ENCODE peak calls at places on chromosomes 12 and 14, in eight cellular contexts. K is HCT116, U is Panc1, B is A549, G is SK-N-SH, H is GM23338, V is GM12878, D is K562. C is an unnamed sample.

GRCh38 chr12:105820407-105821140 is 318.2 kb downstream of the NUAK1 start:
- DNase-seq in V (no peak), G (no peak), H (peak), B (no peak), U (no peak), D (no peak), K (no peak), C (no peak)

GRCh38 chr12:65699251-65699650 is 125.0 kb upstream of the HMGA2 start:
- DNase-seq in K (no peak), U (no peak), V (no peak), H (no peak), D (no peak), G (no peak), B (peak), C (no peak)

GRCh38 chr12:109966531-109966930 is 29.6 kb downstream of the GIT2 start:
- DNase-seq in U (no peak), D (no peak), H (no peak), B (no peak), V (no peak), K (no peak), G (no peak), C (no peak)

GRCh38 chr14:101068293-101068957 is 164.9 kb upstream of the RTL1 start:
- DNase-seq in V (no peak), D (no peak), H (no peak), B (no peak), U (no peak), G (no peak), K (no peak), C (no peak)

GRCh38 chr14:65168840-65169239 is 66.5 kb upstream of the MAX start:
- DNase-seq in V (no peak), H (peak), K (peak), U (no peak), B (no peak), G (no peak), D (no peak), C (no peak)

GRCh38 chr12:3071107-3071506 is 6.1 kb upstream of the TSPAN9 start:
- DNase-seq in B (no peak), H (no peak), K (no peak), V (no peak), U (no peak), G (no peak), D (no peak), C (no peak)

GRCh38 chr12:111602348-111602747 is 3.2 kb upstream of the ATXN2 start:
- DNase-seq in B (no peak), U (no peak), V (no peak), H (no peak), D (no peak), K (no peak), G (no peak), C (no peak)

GRCh38 chr12:116138380-116138779 is 139.1 kb downstream of the MED13L start:
- DNase-seq in D (no peak), U (no peak), B (no peak), K (no peak), H (peak), G (no peak), V (no peak), C (no peak)

GRCh38 chr12:55019784-55020183 is at the start of gene NEUROD4:
- DNase-seq in V (no peak), G (no peak), H (peak), U (no peak), K (peak), B (peak), D (peak), C (no peak)

GRCh38 chr14:70073924-70074566 is 114.7 kb downstream of the SLC8A3 start:
- DNase-seq in U (peak), D (peak), G (peak), B (peak), H (peak), K (peak), V (no peak), C (peak)

GRCh38 chr14:65167072-65167645 is 64.8 kb upstream of the MAX start:
- DNase-seq in B (peak), D (peak), K (no peak), G (no peak), H (peak), V (no peak), U (no peak), C (no peak)

GRCh38 chr12:65232490-65233077 is 45.9 kb upstream of the MSRB3 start:
- DNase-seq in K (no peak), D (peak), H (peak), G (peak), U (no peak), B (peak), V (no peak), C (no peak)

GRCh38 chr14:67641902-67642749 is 22.4 kb downstream of the ARG2 start:
- DNase-seq in V (no peak), D (peak), B (no peak), H (no peak), K (no peak), G (no peak), U (no peak), C (no peak)

GRCh38 chr14:51396222-51396815 is 156.3 kb downstream of the TMX1 start:
- DNase-seq in D (no peak), U (peak), K (no peak), H (no peak), V (no peak), G (no peak), B (peak), C (no peak)

GRCh38 chr14:51395361-51395849 is 155.4 kb downstream of the TMX1 start:
- DNase-seq in D (no peak), G (peak), B (peak), H (peak), V (no peak), K (no peak), U (no peak), C (no peak)

GRCh38 chr14:51398898-51399297 is 158.9 kb downstream of the TMX1 start:
- DNase-seq in G (no peak), V (no peak), U (no peak), H (no peak), B (peak), D (no peak), K (no peak), C (no peak)

GRCh38 chr14:51394391-51394790 is 154.3 kb downstream of the TMX1 start:
- DNase-seq in V (no peak), D (no peak), H (no peak), B (no peak), G (no peak), K (no peak), U (no peak), C (no peak)

DNA sequence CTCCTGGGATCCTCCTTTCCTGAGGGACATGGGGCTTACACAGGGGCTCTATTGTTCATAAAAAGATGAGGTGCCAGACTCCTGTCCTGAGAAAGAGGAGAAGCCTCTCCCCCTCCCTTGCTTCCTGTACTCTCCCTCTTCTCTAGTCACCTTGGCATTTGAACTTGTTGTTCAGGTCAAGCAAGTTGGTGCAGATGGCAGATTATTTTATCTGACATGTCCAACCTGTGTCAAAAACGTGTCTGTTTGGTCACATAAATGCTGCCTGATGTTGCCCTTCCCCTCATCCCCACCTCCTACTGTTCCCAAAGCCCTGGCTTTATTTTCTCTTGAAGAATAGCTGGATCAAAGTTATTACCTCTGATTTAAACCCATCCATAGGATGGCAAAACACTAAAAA is 154.8 kb downstream of the TMX1 start:
- DNase-seq in D (no peak), B (no peak), K (no peak), U (no peak), H (no peak), G (no peak), V (no peak), C (no peak)
- TF ChIP-seq REST in D (no peak), B (no peak), K (no peak), U (no peak), H (no peak), G (no peak), V (no peak), C (no peak)

DNA sequence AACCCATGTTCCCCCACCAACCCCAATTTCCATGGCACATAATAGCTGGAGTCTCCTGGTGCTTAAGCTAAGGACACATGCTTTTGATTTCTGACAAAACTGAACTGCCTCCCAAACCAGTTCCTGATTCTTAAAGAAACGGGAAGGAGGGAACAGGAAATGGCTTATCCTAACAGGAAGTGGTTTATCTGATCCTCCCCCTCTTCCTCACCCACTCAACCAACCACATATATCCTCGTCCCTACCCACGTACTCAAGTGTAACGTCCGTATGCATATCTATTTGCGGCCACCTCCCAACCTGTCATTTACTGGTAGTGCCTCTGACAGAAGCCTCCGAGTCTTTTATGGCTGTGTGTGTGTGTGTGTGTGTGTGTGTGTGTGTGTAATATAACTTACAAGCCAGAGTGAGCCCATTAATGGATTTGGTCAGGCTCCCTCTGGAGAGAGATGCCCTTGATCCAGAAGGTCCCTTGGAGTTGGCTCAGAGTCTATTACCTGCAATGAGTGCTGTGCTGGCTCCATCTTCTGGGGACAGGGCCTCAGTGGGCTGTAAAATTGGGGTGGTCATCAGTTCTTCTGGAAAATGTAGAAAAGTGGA is 7.7 kb downstream of the DAZAP2 start:
- DNase-seq in K (no peak), H (no peak), G (peak), U (no peak), B (no peak), D (peak), V (no peak), C (peak)
- TF ChIP-seq CTCF in K (no peak), H (peak), G (no peak), U (no peak), B (no peak), D (peak), V (peak), C (no peak)

DNA sequence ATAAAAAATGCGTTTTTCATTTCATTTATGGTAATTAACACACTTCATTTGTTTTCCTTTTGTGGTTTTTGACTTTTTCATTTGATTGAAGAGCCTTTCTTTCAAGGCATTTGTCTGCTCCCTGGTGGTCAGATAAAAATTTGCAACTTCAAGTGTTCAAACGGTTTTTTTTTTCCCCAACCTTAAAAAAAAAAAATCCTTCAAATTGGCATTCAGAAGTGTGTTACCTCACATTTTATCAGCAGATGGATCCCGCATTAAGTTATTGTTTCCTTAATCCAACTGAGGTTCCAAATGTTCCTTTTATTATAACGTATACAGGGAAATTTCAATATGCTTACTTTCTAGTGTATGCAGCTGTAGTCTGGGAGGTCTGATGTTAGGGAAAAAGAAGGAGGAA is 47.2 kb downstream of the MYF5 start:
- DNase-seq in K (peak), V (no peak), D (peak), G (peak), B (peak), H (peak), U (peak), C (peak)
- TF ChIP-seq REST in K (no peak), V (no peak), D (no peak), G (no peak), B (no peak), H (no peak), U (no peak), C (no peak)

DNA sequence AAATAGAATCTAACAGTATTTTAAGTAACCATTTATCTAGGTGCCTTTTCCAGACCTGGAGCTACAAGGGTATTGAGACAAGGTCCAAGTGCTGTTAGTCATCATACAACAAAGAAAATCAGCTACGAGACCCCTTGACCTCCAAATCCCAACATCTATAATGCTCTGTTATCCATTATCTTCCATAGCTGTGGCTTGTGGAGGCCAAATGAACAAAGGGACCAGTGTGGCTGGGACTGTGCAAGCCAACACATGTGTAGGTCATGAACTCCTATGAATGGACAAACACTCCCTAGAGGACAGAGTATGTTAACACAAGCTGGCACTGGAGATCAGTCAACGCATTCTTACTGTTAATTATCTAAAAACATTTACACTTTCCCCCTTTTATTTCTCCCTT is 374.5 kb downstream of the EMP1 start:
- DNase-seq in U (no peak), V (no peak), K (peak), H (no peak), G (no peak), D (no peak), B (no peak), C (no peak)
- TF ChIP-seq CTCF in U (no peak), V (no peak), K (peak), H (no peak), G (no peak), D (no peak), B (no peak), C (no peak)

GRCh38 chr14:66507722-66508546 is at the start of gene GPHN:
- DNase-seq in V (peak), K (peak), B (peak), U (peak), D (peak), G (peak), H (peak), C (peak)
- TF ChIP-seq REST in V (peak), K (no peak), B (peak), U (no peak), D (no peak), G (no peak), H (peak), C (peak)

GRCh38 chr14:29348504-29348903 is 579.1 kb downstream of the PRKD1 start:
- DNase-seq in H (no peak), D (no peak), U (no peak), B (no peak), K (no peak), V (no peak), G (no peak), C (no peak)
- TF ChIP-seq CTCF in H (no peak), D (no peak), U (no peak), B (no peak), K (no peak), V (no peak), G (no peak), C (no peak)

DNA sequence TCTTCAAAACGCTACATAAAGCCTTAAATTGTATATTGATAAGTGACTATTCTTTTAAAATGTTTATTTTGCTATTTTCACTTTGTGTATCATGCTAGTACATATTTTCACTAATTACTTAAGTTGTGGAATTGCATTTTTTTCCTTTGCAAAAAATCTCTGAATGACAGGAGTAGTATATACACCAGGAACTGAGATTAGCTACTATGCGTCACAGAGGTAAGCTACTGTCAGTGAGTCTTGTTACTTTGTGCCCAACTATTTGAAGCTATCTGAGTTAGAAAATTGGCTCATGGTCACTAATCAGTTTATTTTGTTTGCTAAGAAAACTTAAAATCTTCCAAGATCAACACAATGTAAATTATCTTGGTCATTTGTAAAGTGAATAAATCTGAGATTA is 887.4 kb downstream of the TMTC2 start:
- DNase-seq in B (no peak), G (no peak), D (no peak), V (no peak), U (no peak), H (no peak), K (no peak), C (no peak)
- TF ChIP-seq REST in B (no peak), G (no peak), D (no peak), V (no peak), U (no peak), H (no peak), K (no peak), C (no peak)